ENCODE peak calls at places on chromosome 22, in seven cellular contexts. Q is aorta, T is uterus, V is esophagus squamous epithelium, L is cardiac muscle cell, G is tibial nerve, D is WERI-Rb-1. A is an unnamed sample.

GRCh38 chr22:41576877-41577276 is 12.8 kb downstream of the PMM1 start:
- DNase-seq in Q (peak), T (peak), V (no peak), L (peak), G (no peak), D (peak), A (no peak)

GRCh38 chr22:17086750-17087149 is 1.9 kb downstream of the IL17RA start:
- DNase-seq in Q (peak), T (no peak), V (no peak), L (no peak), G (no peak), D (no peak), A (no peak)

GRCh38 chr22:48444320-48445112 is 1383.2 kb downstream of the BRD1 start:
- DNase-seq in Q (peak), T (no peak), V (no peak), L (no peak), G (no peak), D (no peak), A (no peak)

GRCh38 chr22:49400866-49401598 is 426.6 kb downstream of the BRD1 start:
- DNase-seq in Q (peak), T (no peak), V (no peak), L (no peak), G (no peak), D (no peak), A (no peak)

GRCh38 chr22:18042685-18043084 is 18.3 kb upstream of the MICAL3 start:
- DNase-seq in Q (no peak), T (no peak), V (no peak), L (no peak), G (no peak), D (no peak), A (peak)

GRCh38 chr22:24359452-24360120 is 67.8 kb upstream of the ADORA2A start:
- DNase-seq in Q (no peak), T (no peak), V (no peak), L (peak), G (no peak), D (peak), A (no peak)

GRCh38 chr22:30969532-30970355 is 679 bp downstream of the TUG1 start:
- DNase-seq in Q (no peak), T (no peak), V (no peak), L (peak), G (no peak), D (peak), A (no peak)

GRCh38 chr22:41565403-41566054 is 4.7 kb downstream of the CSDC2 start:
- DNase-seq in Q (peak), T (peak), V (no peak), L (peak), G (no peak), D (no peak), A (peak)

GRCh38 chr22:47343611-47344010 is 581.2 kb downstream of the TBC1D22A start:
- DNase-seq in Q (no peak), T (no peak), V (no peak), L (no peak), G (no peak), D (no peak), A (no peak)

GRCh38 chr22:41030891-41031290 is 61.5 kb upstream of the EP300 start:
- DNase-seq in Q (no peak), T (no peak), V (no peak), L (peak), G (no peak), D (no peak), A (no peak)

GRCh38 chr22:42711895-42712837 is 8.5 kb downstream of the A4GALT start:
- DNase-seq in Q (no peak), T (no peak), V (no peak), L (no peak), G (no peak), D (no peak), A (peak)

GRCh38 chr22:18056161-18056666 is 21.6 kb upstream of the PEX26 start:
- DNase-seq in Q (no peak), T (no peak), V (no peak), L (no peak), G (no peak), D (no peak), A (no peak)

GRCh38 chr22:46069518-46070214 is 80.7 kb upstream of the PPARA start:
- DNase-seq in Q (peak), T (peak), V (no peak), L (peak), G (peak), D (no peak), A (peak)

GRCh38 chr22:44639891-44640617 is 62.0 kb upstream of the PRR5 start:
- DNase-seq in Q (peak), T (no peak), V (no peak), L (no peak), G (no peak), D (no peak), A (no peak)

GRCh38 chr22:25644122-25644521 is 79.6 kb downstream of the GRK3 start:
- DNase-seq in Q (no peak), T (no peak), V (no peak), L (peak), G (no peak), D (no peak), A (no peak)

GRCh38 chr22:46107753-46108563 is 42.4 kb upstream of the PPARA start:
- DNase-seq in Q (no peak), T (no peak), V (no peak), L (no peak), G (peak), D (no peak), A (peak)

GRCh38 chr22:43449205-43449830 is 37.5 kb downstream of the MPPED1 start:
- DNase-seq in Q (peak), T (no peak), V (no peak), L (no peak), G (no peak), D (no peak), A (no peak)

GRCh38 chr22:31872209-31872608 is 72.1 kb upstream of the YWHAH start:
- DNase-seq in Q (peak), T (no peak), V (no peak), L (peak), G (no peak), D (peak), A (no peak)

GRCh38 chr22:36765943-36766450 is 9.9 kb downstream of the IFT27 start:
- DNase-seq in Q (no peak), T (no peak), V (no peak), L (peak), G (no peak), D (no peak), A (no peak)

GRCh38 chr22:46734830-46735453 is 3.1 kb downstream of the CERK start:
- DNase-seq in Q (no peak), T (no peak), V (no peak), L (no peak), G (no peak), D (no peak), A (no peak)

GRCh38 chr22:22002526-22003055 is 20.0 kb upstream of the TOP3B start:
- DNase-seq in Q (no peak), T (no peak), V (no peak), L (no peak), G (no peak), D (no peak), A (no peak)

GRCh38 chr22:25076281-25076680 is 123.4 kb upstream of the CRYBB3 start:
- DNase-seq in Q (no peak), T (no peak), V (no peak), L (no peak), G (no peak), D (peak), A (no peak)

GRCh38 chr22:45892681-45893461 is 84.1 kb downstream of the WNT7B start:
- DNase-seq in Q (peak), T (no peak), V (no peak), L (no peak), G (no peak), D (no peak), A (no peak)

GRCh38 chr22:50737728-50738648 is at the start of gene ACR:
- DNase-seq in Q (no peak), T (no peak), V (no peak), L (no peak), G (no peak), D (no peak), A (peak)

GRCh38 chr22:29054251-29054767 is 7.3 kb downstream of the C22orf31 start:
- DNase-seq in Q (no peak), T (no peak), V (no peak), L (no peak), G (no peak), D (no peak), A (no peak)

GRCh38 chr22:29053048-29053702 is 8.5 kb downstream of the C22orf31 start:
- DNase-seq in Q (no peak), T (no peak), V (no peak), L (no peak), G (no peak), D (no peak), A (no peak)

GRCh38 chr22:29056472-29056871 is 5.2 kb downstream of the C22orf31 start:
- DNase-seq in Q (no peak), T (no peak), V (no peak), L (no peak), G (no peak), D (no peak), A (no peak)

GRCh38 chr22:29050457-29050856 is 11.2 kb downstream of the C22orf31 start:
- DNase-seq in Q (no peak), T (no peak), V (no peak), L (no peak), G (no peak), D (no peak), A (no peak)

GRCh38 chr22:29055192-29055830 is 6.3 kb downstream of the C22orf31 start:
- DNase-seq in Q (no peak), T (no peak), V (no peak), L (no peak), G (no peak), D (peak), A (no peak)
- H3K27ac ChIP-seq in Q (no peak), T (no peak), V (no peak), L (no peak), G (no peak), D (no peak), A (no peak)

GRCh38 chr22:29690481-29690880 is 29.3 kb upstream of the CABP7 start:
- DNase-seq in Q (no peak), T (no peak), V (no peak), L (no peak), G (no peak), D (peak), A (no peak)

GRCh38 chr22:29689872-29690213 is 30.0 kb upstream of the CABP7 start:
- DNase-seq in Q (no peak), T (peak), V (no peak), L (peak), G (peak), D (peak), A (peak)

GRCh38 chr22:29691636-29692326 is 28.0 kb upstream of the CABP7 start:
- DNase-seq in Q (no peak), T (no peak), V (no peak), L (no peak), G (no peak), D (no peak), A (no peak)

GRCh38 chr22:29692327-29692640 is 27.5 kb upstream of the CABP7 start:
- DNase-seq in Q (no peak), T (no peak), V (no peak), L (no peak), G (no peak), D (no peak), A (no peak)

GRCh38 chr22:29689201-29689871 is 30.5 kb upstream of the CABP7 start:
- DNase-seq in Q (no peak), T (no peak), V (no peak), L (no peak), G (no peak), D (no peak), A (no peak)
- H3K27ac ChIP-seq in Q (no peak), T (no peak), V (no peak), L (peak), G (no peak), D (peak), A (no peak)

GRCh38 chr22:38835888-38836301 is 7.9 kb downstream of the NPTXR start:
- DNase-seq in Q (no peak), T (no peak), V (no peak), L (peak), G (no peak), D (no peak), A (no peak)
- H3K27ac ChIP-seq in Q (no peak), T (no peak), V (no peak), L (no peak), G (no peak), D (no peak), A (no peak)

GRCh38 chr22:38219644-38220043 is 17.9 kb downstream of the MAFF start:
- DNase-seq in Q (no peak), T (no peak), V (no peak), L (no peak), G (no peak), D (peak), A (no peak)
- H3K27ac ChIP-seq in Q (peak), T (peak), V (peak), L (no peak), G (peak), D (peak), A (peak)

A was measured in gastrocnemius medialis.